ENCODE peak calls at places on chromosomes 12 and 14, in nine cellular contexts. V is activated CD4-positive, alpha-beta T cell treated with anti-CD3 and anti-CD28 coated beads, Interleukin-2, amount 50 U/mL, for 1 hour; C is T follicular helper cell; O is occipital lobe; R is effector memory CD4-positive, alpha-beta T cell; M is stimulated activated CD4-positive, alpha-beta T cell treated with anti-CD3 and anti-CD28 coated beads, Interleukin-2, amount 100 ng/mL, for 48 hours; K is nephron progenitor cell; W is M059J; I is KBM-7. U is an unnamed sample.

GRCh38 chr14:75875958-75876357 is 105.8 kb downstream of the TGFB3 start:
- DNase-seq in V (no peak), O (no peak), I (no peak), C (no peak), R (no peak), W (peak), K (no peak), M (no peak), U (no peak)

GRCh38 chr12:65725376-65725775 is 98.9 kb upstream of the HMGA2 start:
- DNase-seq in V (no peak), K (no peak), R (no peak), C (no peak), M (no peak), O (no peak), I (no peak), W (peak), U (no peak)

GRCh38 chr12:49976547-49976946 is 3.8 kb downstream of the AQP6 start:
- DNase-seq in O (no peak), M (no peak), I (no peak), C (no peak), R (no peak), V (no peak), K (no peak), W (no peak), U (no peak)

GRCh38 chr12:122437656-122438121 is 15.2 kb upstream of the CLIP1 start:
- DNase-seq in K (no peak), I (no peak), R (no peak), O (peak), C (no peak), W (peak), V (no peak), M (no peak), U (no peak)

GRCh38 chr12:108634225-108634795 is 616 bp upstream of the SELPLG start:
- DNase-seq in C (no peak), W (peak), R (peak), I (peak), O (no peak), K (no peak), V (no peak), M (no peak), U (no peak)

GRCh38 chr14:52365071-52365470 is 51.0 kb downstream of the PTGER2 start:
- DNase-seq in O (no peak), K (no peak), M (no peak), W (peak), C (no peak), I (no peak), R (no peak), V (no peak), U (no peak)

GRCh38 chr12:26870491-26871419 is 37.8 kb upstream of the ITPR2 start:
- DNase-seq in K (no peak), V (no peak), W (peak), M (no peak), C (no peak), R (no peak), I (peak), O (no peak), U (no peak)

GRCh38 chr12:63845726-63846125 is 1.2 kb downstream of the SRGAP1 start:
- DNase-seq in C (no peak), M (no peak), I (peak), O (no peak), R (no peak), W (peak), V (no peak), K (no peak), U (no peak)

GRCh38 chr12:19852100-19852855 is 413.0 kb downstream of the AEBP2 start:
- DNase-seq in I (no peak), V (no peak), M (no peak), W (peak), C (no peak), K (no peak), O (no peak), R (no peak), U (no peak)

GRCh38 chr14:61252354-61253063 is 28.6 kb downstream of the TMEM30B start:
- DNase-seq in I (peak), W (peak), M (peak), C (peak), O (peak), V (peak), K (peak), R (peak), U (peak)

GRCh38 chr14:78341827-78342389 is 171.7 kb downstream of the NRXN3 start:
- DNase-seq in C (no peak), O (no peak), M (no peak), W (no peak), V (no peak), K (no peak), R (no peak), I (no peak), U (no peak)

GRCh38 chr12:47754126-47754525 is 4.6 kb downstream of the RAPGEF3 start:
- DNase-seq in V (no peak), W (peak), I (no peak), C (no peak), O (no peak), M (no peak), K (no peak), R (no peak), U (no peak)

GRCh38 chr14:104286496-104286895 is 148.1 kb downstream of the KIF26A start:
- DNase-seq in K (no peak), V (no peak), R (no peak), W (no peak), O (no peak), M (no peak), I (no peak), C (no peak), U (no peak)

GRCh38 chr14:88804035-88804434 is 11.3 kb upstream of the EML5 start:
- DNase-seq in C (no peak), R (no peak), M (no peak), V (no peak), K (no peak), O (no peak), I (no peak), W (peak), U (no peak)

GRCh38 chr12:114926341-114926740 is 242.4 kb upstream of the TBX3 start:
- DNase-seq in I (no peak), C (no peak), W (no peak), O (no peak), M (no peak), R (no peak), K (no peak), V (no peak), U (no peak)

GRCh38 chr12:1857821-1858220 is 37.5 kb downstream of the LRTM2 start:
- DNase-seq in K (no peak), R (no peak), C (no peak), V (no peak), O (no peak), I (no peak), M (no peak), W (no peak), U (no peak)

GRCh38 chr14:77206877-77207389 is 25.3 kb downstream of the TMEM63C start:
- DNase-seq in V (no peak), W (no peak), C (no peak), R (no peak), K (no peak), O (no peak), M (no peak), I (no peak), U (no peak)

GRCh38 chr12:130990034-130990433 is 36.3 kb downstream of the ADGRD1 start:
- DNase-seq in K (no peak), W (no peak), V (no peak), R (no peak), M (no peak), O (no peak), I (no peak), C (no peak), U (no peak)

GRCh38 chr14:56056031-56056430 is 62.2 kb upstream of the PELI2 start:
- DNase-seq in C (no peak), O (no peak), R (no peak), K (no peak), M (no peak), V (no peak), I (no peak), W (no peak), U (no peak)

GRCh38 chr14:91084516-91084915 is 24.1 kb upstream of the RPS6KA5 start:
- DNase-seq in V (no peak), I (no peak), O (no peak), W (no peak), R (no peak), K (no peak), C (no peak), M (no peak), U (no peak)

GRCh38 chr12:9143929-9144328 is 28.2 kb upstream of the A2M start:
- DNase-seq in W (no peak), O (no peak), C (no peak), M (no peak), K (no peak), V (no peak), I (no peak), R (no peak), U (no peak)

GRCh38 chr14:72801381-72801812 is 92.5 kb downstream of the DPF3 start:
- DNase-seq in W (peak), I (no peak), V (no peak), M (no peak), O (no peak), C (no peak), R (no peak), K (no peak), U (no peak)

GRCh38 chr14:38238881-38239280 is 17.0 kb downstream of the CLEC14A start:
- DNase-seq in W (peak), M (no peak), V (no peak), O (no peak), C (no peak), R (no peak), I (no peak), K (no peak), U (no peak)

GRCh38 chr12:13094349-13094748 is 9.1 kb downstream of the GSG1 start:
- DNase-seq in R (no peak), M (no peak), K (no peak), V (no peak), O (no peak), I (peak), W (peak), C (no peak), U (no peak)

GRCh38 chr12:18320036-18320617 is 58.8 kb downstream of the PIK3C2G start:
- DNase-seq in V (no peak), O (no peak), I (peak), W (peak), C (no peak), M (no peak), K (peak), R (no peak), U (no peak)